ENCODE peak calls at places on chromosomes 3 and 15, in seven cellular contexts. B is stimulated activated CD4-positive, alpha-beta T cell treated with anti-CD3 and anti-CD28 coated beads, Interleukin-1b, Interleukin-23, amount 100 ng/mL, for 1 hour; P is HAP-1; A is globus pallidus; F is Peyer's patch; N is activated CD4-positive, alpha-beta T cell treated with anti-CD3 and anti-CD28 coated beads, Interleukin-2, amount 10 ng/mL, durations not matched to agents 7 days and 5 days; W is hypothalamus. X is an unnamed sample.

GRCh38 chr3:42148982-42149432 is 57.9 kb downstream of the TRAK1 start:
- DNase-seq in P (peak; percentile 55), N (no peak), B (no peak), W (peak; percentile 55), A (peak; percentile 96), F (no peak), X (no peak)

GRCh38 chr3:147361671-147362420 is 44.5 kb downstream of the ZIC4 start:
- DNase-seq in N (peak; percentile 46), F (no peak), P (peak; percentile 88), A (no peak), W (no peak), B (no peak), X (no peak)

GRCh38 chr15:45129651-45130129 is at the start of the genes DUOX1 and DUOXA1:
- DNase-seq in N (peak; percentile 30), W (no peak), B (no peak), F (peak; percentile 59), A (peak; percentile 26), P (no peak), X (no peak)

GRCh38 chr3:149266733-149267132 is 45.1 kb upstream of the CP start:
- DNase-seq in A (no peak), N (no peak), W (no peak), F (no peak), P (no peak), B (no peak), X (no peak)

GRCh38 chr3:172194702-172195392 is 155.5 kb downstream of the FNDC3B start:
- DNase-seq in B (no peak), F (no peak), W (no peak), A (no peak), P (peak; percentile 43), N (no peak), X (no peak)

GRCh38 chr3:9739181-9739580 is 7.6 kb downstream of the BRPF1 start:
- DNase-seq in A (no peak), F (no peak), P (no peak), N (no peak), B (no peak), W (no peak), X (no peak)

GRCh38 chr3:182323126-182323727 is 470.1 kb upstream of the ATP11B start:
- DNase-seq in B (no peak), A (no peak), N (no peak), W (no peak), P (no peak), F (no peak), X (no peak)

GRCh38 chr3:82498186-82498585 is 736.7 kb upstream of the GBE1 start:
- DNase-seq in B (no peak), W (no peak), A (no peak), F (no peak), P (no peak), N (no peak), X (no peak)

GRCh38 chr15:85282504-85283115 is 97.8 kb upstream of the AKAP13 start:
- DNase-seq in P (no peak), A (no peak), F (no peak), B (no peak), W (no peak), N (no peak), X (no peak)

GRCh38 chr3:116442331-116443021 is 2.8 kb downstream of the LSAMP start:
- DNase-seq in B (no peak), P (no peak), W (no peak), F (no peak), N (no peak), A (no peak), X (no peak)

GRCh38 chr3:170713648-170714047 is 127.8 kb upstream of the SLC7A14 start:
- DNase-seq in B (no peak), F (no peak), W (no peak), P (no peak), N (no peak), A (no peak), X (no peak)

GRCh38 chr3:149967067-149967685 is 3.5 kb downstream of the PFN2 start:
- DNase-seq in A (peak; percentile 57), B (no peak), P (no peak), W (no peak), N (no peak), F (no peak), X (no peak)

GRCh38 chr15:84649706-84650105 is 4.4 kb downstream of the WDR73 start:
- DNase-seq in N (no peak), W (no peak), B (no peak), A (no peak), F (no peak), P (no peak), X (no peak)